ENCODE peak calls at places on chromosomes 3 and 15, in six cellular contexts. T is cardiac muscle cell; Y is fibroblast of lung; H is CD8-positive, alpha-beta memory T cell; I is left ventricle myocardium inferior; V is transverse colon. S is an unnamed sample.

GRCh38 chr3:177610677-177611654 is 413.7 kb upstream of the TBL1XR1 start:
- DNase-seq in T (no peak), H (no peak), V (peak; percentile 66), Y (peak; percentile 65), I (no peak), S (peak; percentile 70)

GRCh38 chr3:98655666-98656065 is 62.3 kb upstream of the CPOX start:
- DNase-seq in V (no peak), I (no peak), T (peak; percentile 73), H (no peak), Y (peak; percentile 44), S (no peak)

GRCh38 chr3:123620338-123620737 is 35.5 kb upstream of the HACD2 start:
- DNase-seq in V (peak; percentile 48), Y (peak; percentile 96), H (no peak), T (no peak), I (no peak), S (no peak)

GRCh38 chr3:187737401-187738088 is 7.7 kb downstream of the BCL6 start:
- DNase-seq in T (peak; percentile 85), V (peak; percentile 77), Y (peak; percentile 70), I (peak; percentile 79), H (peak; percentile 61), S (peak; percentile 55)

GRCh38 chr3:183917776-183918175 is 33.1 kb upstream of the PARL start:
- DNase-seq in H (no peak), Y (no peak), V (no peak), I (no peak), T (no peak), S (no peak)

GRCh38 chr3:146148468-146148931 is 12.5 kb downstream of the PLOD2 start:
- DNase-seq in I (no peak), T (peak; percentile 68), V (no peak), H (no peak), Y (peak; percentile 66), S (no peak)

GRCh38 chr3:133442518-133442917 is 42.7 kb downstream of the BFSP2 start:
- DNase-seq in Y (no peak), V (no peak), T (no peak), H (no peak), I (no peak), S (no peak)

GRCh38 chr3:103127737-103128136 is 692.9 kb downstream of the ZPLD1 start:
- DNase-seq in V (no peak), I (no peak), H (no peak), T (no peak), Y (peak; percentile 12), S (no peak)

GRCh38 chr3:9781978-9782575 is 10.2 kb downstream of the TADA3 start:
- DNase-seq in I (no peak), H (no peak), T (no peak), V (no peak), Y (no peak), S (no peak)

GRCh38 chr3:42906085-42906904 is at the start of gene ZNF662:
- DNase-seq in H (no peak), Y (peak; percentile 55), T (peak; percentile 61), I (peak; percentile 62), V (peak; percentile 42), S (no peak)

GRCh38 chr3:120450261-120450913 is 405 bp downstream of the FSTL1 start:
- DNase-seq in Y (peak; percentile 46), T (peak; percentile 55), I (peak; percentile 41), H (no peak), V (peak; percentile 27), S (no peak)

GRCh38 chr3:67421912-67422311 is 232.5 kb downstream of the SUCLG2 start:
- DNase-seq in Y (no peak), H (no peak), V (no peak), T (no peak), I (no peak), S (no peak)

GRCh38 chr15:45827275-45827674 is 192.4 kb downstream of the SQOR start:
- DNase-seq in Y (no peak), V (no peak), H (no peak), I (no peak), T (no peak), S (no peak)

GRCh38 chr3:185070491-185071335 is 82.1 kb downstream of the C3orf70 start:
- DNase-seq in Y (peak; percentile 9), T (peak; percentile 58), H (no peak), I (no peak), V (peak; percentile 72), S (no peak)

GRCh38 chr3:123068227-123069020 is 1.6 kb downstream of the PDIA5 start:
- DNase-seq in Y (no peak), T (no peak), V (no peak), I (no peak), H (no peak), S (no peak)

GRCh38 chr3:11917051-11917450 is 70.4 kb upstream of the TAMM41 start:
- DNase-seq in Y (no peak), T (no peak), I (no peak), H (no peak), V (no peak), S (no peak)

GRCh38 chr3:107794664-107795443 is 272.1 kb downstream of the BBX start:
- DNase-seq in T (peak; percentile 41), I (no peak), V (no peak), H (no peak), Y (peak; percentile 22), S (no peak)

GRCh38 chr3:14304101-14305045 is 98.0 kb upstream of the SLC6A6 start:
- DNase-seq in I (no peak), V (no peak), H (no peak), T (no peak), Y (no peak), S (no peak)

GRCh38 chr3:114420072-114420471 is 126.2 kb downstream of the TIGIT start:
- DNase-seq in V (no peak), I (no peak), H (no peak), Y (no peak), T (no peak), S (no peak)

GRCh38 chr3:85162905-85163304 is 204.1 kb downstream of the CADM2 start:
- DNase-seq in I (no peak), T (no peak), Y (no peak), V (no peak), H (no peak), S (no peak)

GRCh38 chr15:98951004-98951403 is 56.6 kb downstream of the PGPEP1L start:
- DNase-seq in Y (no peak), H (no peak), I (no peak), T (no peak), V (no peak), S (peak; percentile 51)

GRCh38 chr15:82647045-82647834 is at the start of gene CPEB1:
- DNase-seq in H (peak; percentile 55), I (peak; percentile 52), T (peak; percentile 55), V (peak; percentile 42), Y (peak; percentile 51), S (no peak)

GRCh38 chr3:154228561-154229216 is 95.6 kb downstream of the DHX36 start:
- DNase-seq in I (no peak), T (peak; percentile 18), Y (no peak), H (no peak), V (no peak), S (no peak)

GRCh38 chr3:154229217-154229590 is 95.1 kb downstream of the DHX36 start:
- DNase-seq in T (no peak), I (no peak), Y (no peak), V (no peak), H (no peak), S (no peak)

GRCh38 chr3:154220462-154220861 is 99.3 kb downstream of the ARHGEF26 start:
- DNase-seq in T (no peak), V (no peak), H (no peak), I (no peak), Y (no peak), S (no peak)

GRCh38 chr3:154225536-154225935 is 98.8 kb downstream of the DHX36 start:
- DNase-seq in T (no peak), V (no peak), H (no peak), Y (no peak), I (no peak), S (no peak)

GRCh38 chr3:154224366-154224765 is 99.9 kb downstream of the DHX36 start:
- DNase-seq in T (no peak), V (no peak), I (no peak), Y (no peak), H (no peak), S (no peak)
- H3K27ac ChIP-seq in T (no peak overlapping the region), V (peak overlapping the region; percentile 2), I (peak overlapping the region; percentile 35), Y (no peak overlapping the region), H (no peak overlapping the region), S (no peak overlapping the region)

DNA sequence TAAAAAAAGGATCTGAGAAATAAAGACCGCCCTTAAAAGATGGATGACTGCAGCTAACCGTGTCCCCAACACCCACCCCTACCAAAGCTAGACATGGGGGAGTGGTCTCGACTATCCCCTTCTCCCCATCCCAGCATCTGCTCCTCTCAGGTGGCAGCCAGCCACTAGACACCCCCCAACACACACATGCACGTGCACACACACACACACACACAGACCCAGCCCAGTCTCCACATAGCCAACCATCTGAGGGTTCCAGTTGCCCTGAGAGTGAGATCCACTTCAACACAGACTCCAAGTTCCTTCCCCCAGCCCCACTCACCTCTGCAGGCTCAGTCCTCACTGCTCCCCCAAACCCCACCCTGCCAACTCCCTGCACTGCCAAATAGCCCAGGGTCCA is 132.8 kb downstream of the TPRA1 start:
- DNase-seq in V (no peak), T (no peak), Y (no peak), I (no peak), H (no peak), S (peak; percentile 23)
- H3K4me1 ChIP-seq in V (peaks cover 9% of the 10 kb centered on the region), T (no peaks in the 10 kb centered on the region), Y (no peaks in the 10 kb centered on the region), I (peaks cover 23% of the 10 kb centered on the region), H (no peaks in the 10 kb centered on the region), S (peaks cover 12% of the 10 kb centered on the region)

GRCh38 chr3:125119752-125120369 is 64.1 kb upstream of the HEG1 start:
- DNase-seq in Y (no peak), T (peak; percentile 82), H (peak; percentile 64), I (no peak), V (no peak), S (no peak)
- H3K4me3 ChIP-seq in Y (no peak overlapping the region), T (no peak overlapping the region), H (peak overlapping the region; percentile 1), I (peak overlapping the region; percentile 0), V (no peak overlapping the region), S (no peak overlapping the region)

GRCh38 chr15:41895491-41895890 is 1.6 kb upstream of the SPTBN5 start:
- DNase-seq in V (no peak), Y (no peak), I (no peak), T (no peak), H (no peak), S (peak; percentile 64)
- H3K27ac ChIP-seq in V (peak overlapping the region; percentile 56), Y (no peak overlapping the region), I (peak overlapping the region; percentile 91), T (no peak overlapping the region), H (peak overlapping the region; percentile 76), S (peak overlapping the region; percentile 90)

GRCh38 chr15:70081612-70082011 is 16.1 kb downstream of the TLE3 start:
- DNase-seq in T (no peak), V (no peak), I (no peak), Y (no peak), H (no peak), S (no peak)
- H3K4me1 ChIP-seq in T (peaks cover 3% of the 10 kb centered on the region), V (peaks cover 12% of the 10 kb centered on the region), I (peaks cover 32% of the 10 kb centered on the region), Y (no peaks in the 10 kb centered on the region), H (peaks cover 18% of the 10 kb centered on the region), S (no peaks in the 10 kb centered on the region)

GRCh38 chr15:90336705-90337141 is 15.4 kb upstream of the ZNF774 start:
- DNase-seq in Y (peak; percentile 15), V (no peak), H (no peak), T (no peak), I (no peak), S (no peak)
- H3K4me3 ChIP-seq in Y (no peak overlapping the region), V (no peak overlapping the region), H (no peak overlapping the region), T (no peak overlapping the region), I (no peak overlapping the region), S (no peak overlapping the region)

GRCh38 chr3:52897130-52898109 is at the start of gene STIMATE:
- DNase-seq in I (peak; percentile 91), Y (peak; percentile 71), V (peak; percentile 91), H (peak; percentile 90), T (peak; percentile 82), S (peak; percentile 85)
- H3K27ac ChIP-seq in I (peak within 1 kb of the TSS; percentile 81), Y (peak within 1 kb of the TSS; percentile 29), V (peak within 1 kb of the TSS; percentile 80), H (peak within 1 kb of the TSS; percentile 55), T (no peak within 1 kb of the TSS), S (no peak within 1 kb of the TSS)

GRCh38 chr3:65796676-65797075 is 242.0 kb downstream of the MAGI1 start:
- DNase-seq in I (no peak), T (no peak), H (no peak), Y (no peak), V (no peak), S (no peak)
- H3K4me1 ChIP-seq in I (peaks cover 21% of the 10 kb centered on the region), T (peaks cover 5% of the 10 kb centered on the region), H (no peaks in the 10 kb centered on the region), Y (no peaks in the 10 kb centered on the region), V (no peaks in the 10 kb centered on the region), S (peaks cover 15% of the 10 kb centered on the region)